ENCODE peak calls at places on chromosomes 2 and 18, in nine cellular contexts. One of them, this sample, is unnamed.

GRCh38 chr2:230010501-230010900 is 58.2 kb downstream of the SLC16A14 start:
- DNase-seq in neural crest cell: no peak
- DNase-seq in CD4-positive, alpha-beta T cell: no peak
- DNase-seq in cardiac muscle cell: no peak
- DNase-seq in keratinocyte: no peak
- DNase-seq in stomach: no peak
- DNase-seq in heart left ventricle: no peak
- DNase-seq in lung: no peak
- DNase-seq in natural killer cell: no peak
- DNase-seq in this sample: no peak

GRCh38 chr2:178277741-178278197 is 83.5 kb downstream of the OSBPL6 start:
- DNase-seq in neural crest cell: no peak
- DNase-seq in CD4-positive, alpha-beta T cell: no peak
- DNase-seq in cardiac muscle cell: peak; percentile 48
- DNase-seq in keratinocyte: no peak
- DNase-seq in stomach: no peak
- DNase-seq in heart left ventricle: no peak
- DNase-seq in lung: no peak
- DNase-seq in natural killer cell: no peak
- DNase-seq in this sample: no peak

GRCh38 chr18:47735041-47735440 is 195.4 kb downstream of the SMAD2 start:
- DNase-seq in neural crest cell: no peak
- DNase-seq in CD4-positive, alpha-beta T cell: no peak
- DNase-seq in cardiac muscle cell: no peak
- DNase-seq in keratinocyte: no peak
- DNase-seq in stomach: no peak
- DNase-seq in heart left ventricle: no peak
- DNase-seq in lung: no peak
- DNase-seq in natural killer cell: no peak
- DNase-seq in this sample: no peak

GRCh38 chr2:678964-679363 is 1.8 kb upstream of the TMEM18 start:
- DNase-seq in neural crest cell: no peak
- DNase-seq in CD4-positive, alpha-beta T cell: no peak
- DNase-seq in cardiac muscle cell: no peak
- DNase-seq in keratinocyte: no peak
- DNase-seq in stomach: no peak
- DNase-seq in heart left ventricle: no peak
- DNase-seq in lung: no peak
- DNase-seq in natural killer cell: no peak
- DNase-seq in this sample: no peak

GRCh38 chr2:33476100-33476792 is at the start of gene RASGRP3:
- DNase-seq in neural crest cell: no peak
- DNase-seq in CD4-positive, alpha-beta T cell: peak; percentile 52
- DNase-seq in cardiac muscle cell: peak; percentile 92
- DNase-seq in keratinocyte: peak; percentile 11
- DNase-seq in stomach: peak; percentile 80
- DNase-seq in heart left ventricle: peak; percentile 90
- DNase-seq in lung: peak; percentile 77
- DNase-seq in natural killer cell: peak; percentile 52
- DNase-seq in this sample: peak; percentile 22

GRCh38 chr2:128644156-128644555 is 325.5 kb upstream of the HS6ST1 start:
- DNase-seq in neural crest cell: peak; percentile 50
- DNase-seq in CD4-positive, alpha-beta T cell: no peak
- DNase-seq in cardiac muscle cell: no peak
- DNase-seq in keratinocyte: no peak
- DNase-seq in stomach: peak; percentile 21
- DNase-seq in heart left ventricle: no peak
- DNase-seq in lung: peak; percentile 17
- DNase-seq in natural killer cell: peak; percentile 2
- DNase-seq in this sample: peak; percentile 52

GRCh38 chr2:46296216-46296839 is 879 bp upstream of the EPAS1 start:
- DNase-seq in neural crest cell: no peak
- DNase-seq in CD4-positive, alpha-beta T cell: no peak
- DNase-seq in cardiac muscle cell: peak; percentile 46
- DNase-seq in keratinocyte: no peak
- DNase-seq in stomach: peak; percentile 65
- DNase-seq in heart left ventricle: peak; percentile 54
- DNase-seq in lung: peak; percentile 63
- DNase-seq in natural killer cell: no peak
- DNase-seq in this sample: peak; percentile 17

GRCh38 chr2:78029392-78029995 is 507.3 kb upstream of the LRRTM4 start:
- DNase-seq in neural crest cell: no peak
- DNase-seq in CD4-positive, alpha-beta T cell: no peak
- DNase-seq in cardiac muscle cell: no peak
- DNase-seq in keratinocyte: no peak
- DNase-seq in stomach: no peak
- DNase-seq in heart left ventricle: no peak
- DNase-seq in lung: no peak
- DNase-seq in natural killer cell: no peak
- DNase-seq in this sample: no peak

GRCh38 chr2:168633200-168633599 is 169.2 kb upstream of the NOSTRIN start:
- DNase-seq in neural crest cell: no peak
- DNase-seq in CD4-positive, alpha-beta T cell: no peak
- DNase-seq in cardiac muscle cell: peak; percentile 39
- DNase-seq in keratinocyte: no peak
- DNase-seq in stomach: no peak
- DNase-seq in heart left ventricle: peak; percentile 31
- DNase-seq in lung: no peak
- DNase-seq in natural killer cell: no peak
- DNase-seq in this sample: no peak

GRCh38 chr2:70211595-70211994 is 20.8 kb upstream of the C2orf42 start:
- DNase-seq in neural crest cell: no peak
- DNase-seq in CD4-positive, alpha-beta T cell: no peak
- DNase-seq in cardiac muscle cell: no peak
- DNase-seq in keratinocyte: no peak
- DNase-seq in stomach: no peak
- DNase-seq in heart left ventricle: no peak
- DNase-seq in lung: no peak
- DNase-seq in natural killer cell: no peak
- DNase-seq in this sample: no peak

GRCh38 chr2:239226677-239227076 is 174.1 kb downstream of the HDAC4 start:
- DNase-seq in neural crest cell: no peak
- DNase-seq in CD4-positive, alpha-beta T cell: no peak
- DNase-seq in cardiac muscle cell: no peak
- DNase-seq in keratinocyte: no peak
- DNase-seq in stomach: peak; percentile 23
- DNase-seq in heart left ventricle: no peak
- DNase-seq in lung: no peak
- DNase-seq in natural killer cell: no peak
- DNase-seq in this sample: no peak

GRCh38 chr2:149994057-149994728 is 406.6 kb upstream of the MMADHC start:
- DNase-seq in neural crest cell: no peak
- DNase-seq in CD4-positive, alpha-beta T cell: no peak
- DNase-seq in cardiac muscle cell: peak; percentile 58
- DNase-seq in keratinocyte: peak; percentile 97
- DNase-seq in stomach: peak; percentile 36
- DNase-seq in heart left ventricle: no peak
- DNase-seq in lung: peak; percentile 40
- DNase-seq in natural killer cell: no peak
- DNase-seq in this sample: no peak

GRCh38 chr2:138293045-138293444 is 208.5 kb upstream of the SPOPL start:
- DNase-seq in neural crest cell: no peak
- DNase-seq in CD4-positive, alpha-beta T cell: no peak
- DNase-seq in cardiac muscle cell: no peak
- DNase-seq in keratinocyte: no peak
- DNase-seq in stomach: no peak
- DNase-seq in heart left ventricle: no peak
- DNase-seq in lung: no peak
- DNase-seq in natural killer cell: no peak
- DNase-seq in this sample: no peak

GRCh38 chr2:204012081-204012653 is 75.6 kb downstream of the ICOS start:
- DNase-seq in neural crest cell: no peak
- DNase-seq in CD4-positive, alpha-beta T cell: no peak
- DNase-seq in cardiac muscle cell: no peak
- DNase-seq in keratinocyte: peak; percentile 4
- DNase-seq in stomach: peak; percentile 62
- DNase-seq in heart left ventricle: no peak
- DNase-seq in lung: peak; percentile 33
- DNase-seq in natural killer cell: no peak
- DNase-seq in this sample: no peak

GRCh38 chr2:163735692-163736432 is at the start of gene FIGN:
- DNase-seq in neural crest cell: peak; percentile 67
- DNase-seq in CD4-positive, alpha-beta T cell: no peak
- DNase-seq in cardiac muscle cell: peak; percentile 92
- DNase-seq in keratinocyte: no peak
- DNase-seq in stomach: peak; percentile 73
- DNase-seq in heart left ventricle: peak; percentile 84
- DNase-seq in lung: peak; percentile 72
- DNase-seq in natural killer cell: no peak
- DNase-seq in this sample: peak; percentile 78

GRCh38 chr2:100924122-100924519 is 78.0 kb upstream of the RPL31 start:
- DNase-seq in neural crest cell: no peak
- DNase-seq in CD4-positive, alpha-beta T cell: no peak
- DNase-seq in cardiac muscle cell: peak; percentile 40
- DNase-seq in keratinocyte: no peak
- DNase-seq in stomach: no peak
- DNase-seq in heart left ventricle: no peak
- DNase-seq in lung: no peak
- DNase-seq in natural killer cell: no peak
- DNase-seq in this sample: no peak

GRCh38 chr2:20147351-20147750 is 77.6 kb downstream of the SDC1 start:
- DNase-seq in neural crest cell: no peak
- DNase-seq in CD4-positive, alpha-beta T cell: no peak
- DNase-seq in cardiac muscle cell: no peak
- DNase-seq in keratinocyte: no peak
- DNase-seq in stomach: no peak
- DNase-seq in heart left ventricle: no peak
- DNase-seq in lung: no peak
- DNase-seq in natural killer cell: no peak
- DNase-seq in this sample: no peak

DNA sequence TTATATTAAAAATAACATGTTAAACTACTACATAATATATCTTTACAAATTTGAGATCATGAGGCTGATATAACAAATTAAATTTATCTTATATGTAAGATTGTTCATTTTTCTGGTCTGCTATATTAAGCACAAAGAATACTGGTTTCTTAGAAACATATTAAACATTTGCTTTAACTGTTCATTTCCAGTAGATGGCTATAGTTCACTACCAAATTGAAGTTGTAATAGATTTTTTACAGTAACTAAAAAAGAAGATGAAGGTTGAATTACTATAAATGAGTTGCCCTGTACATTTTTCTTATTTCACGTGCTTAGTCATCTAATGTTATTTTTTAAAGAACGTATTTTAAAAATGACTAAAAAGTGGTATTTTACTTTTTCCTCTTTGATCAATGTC is 57.0 kb downstream of the ZNF407 start:
- DNase-seq in neural crest cell: no peak
- DNase-seq in CD4-positive, alpha-beta T cell: no peak
- DNase-seq in cardiac muscle cell: peak; percentile 53
- DNase-seq in keratinocyte: no peak
- DNase-seq in stomach: no peak
- DNase-seq in heart left ventricle: no peak
- DNase-seq in lung: no peak
- DNase-seq in natural killer cell: no peak
- DNase-seq in this sample: no peak
- TF ChIP-seq CTCF in neural crest cell: peak; percentile 65
- TF ChIP-seq CTCF in CD4-positive, alpha-beta T cell: no peak
- TF ChIP-seq CTCF in cardiac muscle cell: peak; percentile 35
- TF ChIP-seq CTCF in keratinocyte: no peak
- TF ChIP-seq CTCF in stomach: no peak
- TF ChIP-seq CTCF in heart left ventricle: peak; percentile 37
- TF ChIP-seq CTCF in lung: no peak
- TF ChIP-seq CTCF in natural killer cell: no peak
- TF ChIP-seq CTCF in this sample: no peak

DNA sequence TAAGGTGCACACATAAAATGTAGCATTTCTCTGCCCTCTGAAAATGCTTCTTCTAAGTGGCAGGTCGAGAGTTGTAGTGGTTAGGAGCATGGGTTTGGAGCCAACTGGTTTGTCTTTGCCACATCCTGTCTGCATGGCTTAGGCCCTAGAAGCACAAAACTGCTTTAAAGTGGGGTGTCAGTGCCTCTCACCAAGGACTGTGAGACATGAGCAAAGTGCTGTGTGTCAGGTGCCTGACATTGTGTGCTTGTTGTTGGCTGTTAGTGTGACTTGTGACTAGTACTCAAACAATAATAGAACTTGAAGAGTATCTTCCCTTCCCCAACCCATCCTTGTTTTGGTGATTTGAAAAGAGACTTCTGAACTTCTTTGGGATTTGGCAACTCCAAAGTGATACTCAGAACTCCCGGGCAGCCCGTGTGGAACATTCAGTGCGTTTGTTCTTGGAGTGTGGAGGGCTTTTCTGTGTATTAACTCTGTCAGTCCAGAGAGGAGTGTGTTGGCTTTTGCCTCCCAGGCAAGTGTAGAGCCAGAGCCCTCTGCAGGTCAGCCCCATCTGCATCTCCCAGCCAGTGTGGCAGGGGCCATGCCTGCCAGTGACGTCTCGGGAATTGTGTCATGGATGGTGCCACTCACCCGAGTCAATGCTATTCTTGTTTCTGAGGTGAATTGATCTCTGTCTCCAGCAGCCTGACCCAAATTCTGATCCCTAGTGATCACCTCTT is 5.0 kb downstream of the MGAT5 start:
- DNase-seq in neural crest cell: no peak
- DNase-seq in CD4-positive, alpha-beta T cell: peak; percentile 64
- DNase-seq in cardiac muscle cell: no peak
- DNase-seq in keratinocyte: no peak
- DNase-seq in stomach: no peak
- DNase-seq in heart left ventricle: peak; percentile 81
- DNase-seq in lung: no peak
- DNase-seq in natural killer cell: peak; percentile 35
- DNase-seq in this sample: no peak
- TF ChIP-seq CTCF in neural crest cell: no peak
- TF ChIP-seq CTCF in CD4-positive, alpha-beta T cell: no peak
- TF ChIP-seq CTCF in cardiac muscle cell: no peak
- TF ChIP-seq CTCF in keratinocyte: no peak
- TF ChIP-seq CTCF in stomach: no peak
- TF ChIP-seq CTCF in heart left ventricle: peak; percentile 39
- TF ChIP-seq CTCF in lung: no peak
- TF ChIP-seq CTCF in natural killer cell: no peak
- TF ChIP-seq CTCF in this sample: no peak

GRCh38 chr18:58400337-58400885 is 228.5 kb downstream of the ALPK2 start:
- DNase-seq in neural crest cell: no peak
- DNase-seq in CD4-positive, alpha-beta T cell: no peak
- DNase-seq in cardiac muscle cell: peak; percentile 18
- DNase-seq in keratinocyte: no peak
- DNase-seq in stomach: no peak
- DNase-seq in heart left ventricle: no peak
- DNase-seq in lung: no peak
- DNase-seq in natural killer cell: no peak
- DNase-seq in this sample: no peak
- TF ChIP-seq CTCF in neural crest cell: no peak
- TF ChIP-seq CTCF in CD4-positive, alpha-beta T cell: no peak
- TF ChIP-seq CTCF in cardiac muscle cell: no peak
- TF ChIP-seq CTCF in keratinocyte: no peak
- TF ChIP-seq CTCF in stomach: no peak
- TF ChIP-seq CTCF in heart left ventricle: no peak
- TF ChIP-seq CTCF in lung: no peak
- TF ChIP-seq CTCF in natural killer cell: no peak
- TF ChIP-seq CTCF in this sample: no peak

DNA sequence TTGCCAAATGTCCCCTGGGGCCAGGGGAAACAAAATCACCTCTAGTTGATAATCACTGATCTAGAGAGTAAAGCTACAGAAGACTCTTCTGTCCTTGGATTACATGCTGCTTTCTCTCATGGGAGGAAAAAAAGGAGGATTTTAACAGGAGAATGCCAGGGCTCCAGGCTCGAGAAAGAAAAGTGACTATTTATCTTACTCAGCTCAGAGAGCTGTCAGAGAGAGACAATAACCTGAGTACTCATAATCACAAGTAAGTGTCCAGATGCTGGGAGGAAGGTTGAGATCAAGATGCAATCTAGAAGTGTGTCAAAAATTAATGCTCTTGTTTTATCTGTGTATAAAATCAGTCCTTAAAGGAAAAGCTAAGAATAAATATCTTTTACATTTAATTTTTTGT is 133.3 kb downstream of the PTRHD1 start:
- DNase-seq in neural crest cell: no peak
- DNase-seq in CD4-positive, alpha-beta T cell: no peak
- DNase-seq in cardiac muscle cell: no peak
- DNase-seq in keratinocyte: no peak
- DNase-seq in stomach: no peak
- DNase-seq in heart left ventricle: no peak
- DNase-seq in lung: no peak
- DNase-seq in natural killer cell: no peak
- DNase-seq in this sample: no peak
- TF ChIP-seq CTCF in neural crest cell: no peak
- TF ChIP-seq CTCF in CD4-positive, alpha-beta T cell: no peak
- TF ChIP-seq CTCF in cardiac muscle cell: no peak
- TF ChIP-seq CTCF in keratinocyte: no peak
- TF ChIP-seq CTCF in stomach: no peak
- TF ChIP-seq CTCF in heart left ventricle: no peak
- TF ChIP-seq CTCF in lung: no peak
- TF ChIP-seq CTCF in natural killer cell: no peak
- TF ChIP-seq CTCF in this sample: no peak